ENCODE peak calls at places on chromosomes 12 and 14, in six cellular contexts. G is RPMI7951; Y is cardiac fibroblast; L is NCI-H460; C is amygdala; R is activated CD8-positive, alpha-beta memory T cell treated with anti-CD3 and anti-CD28 coated beads for 48 hours. J is an unnamed sample.

GRCh38 chr12:25200703-25201102 is 5.7 kb downstream of the ETFRF1 start:
- DNase-seq in G (peak), Y (peak), L (no peak), C (no peak), R (no peak), J (no peak)

GRCh38 chr12:101414533-101415119 is 7.1 kb upstream of the ARL1 start:
- DNase-seq in G (peak), Y (peak), L (peak), C (peak), R (no peak), J (peak)

GRCh38 chr14:68807148-68807600 is 14.3 kb upstream of the ZFP36L1 start:
- DNase-seq in G (peak), Y (peak), L (no peak), C (no peak), R (no peak), J (no peak)

GRCh38 chr12:131943389-131943788 is 6.4 kb upstream of the EP400 start:
- DNase-seq in G (no peak), Y (no peak), L (no peak), C (no peak), R (no peak), J (no peak)

GRCh38 chr12:9134981-9135628 is 19.4 kb upstream of the A2M start:
- DNase-seq in G (no peak), Y (peak), L (no peak), C (no peak), R (no peak), J (no peak)

GRCh38 chr14:104284107-104284592 is 145.8 kb downstream of the KIF26A start:
- DNase-seq in G (no peak), Y (no peak), L (no peak), C (no peak), R (no peak), J (no peak)

GRCh38 chr12:128168273-128168672 is 98.7 kb upstream of the TMEM132C start:
- DNase-seq in G (no peak), Y (no peak), L (no peak), C (no peak), R (no peak), J (no peak)

GRCh38 chr14:24958271-24958670 is 91.7 kb downstream of the STXBP6 start:
- DNase-seq in G (peak), Y (no peak), L (no peak), C (no peak), R (no peak), J (no peak)

GRCh38 chr14:52314521-52315354 is 626 bp downstream of the PTGER2 start:
- DNase-seq in G (peak), Y (no peak), L (no peak), C (no peak), R (no peak), J (no peak)

GRCh38 chr12:122022393-122023338 is 982 bp downstream of the BCL7A start:
- DNase-seq in G (no peak), Y (peak), L (no peak), C (no peak), R (no peak), J (peak)

GRCh38 chr14:97841762-97842161 is 1044.6 kb downstream of the VRK1 start:
- DNase-seq in G (no peak), Y (no peak), L (no peak), C (no peak), R (no peak), J (no peak)

GRCh38 chr12:64891629-64892028 is 67.2 kb downstream of the TBC1D30 start:
- DNase-seq in G (no peak), Y (no peak), L (no peak), C (no peak), R (no peak), J (no peak)

GRCh38 chr12:80936642-80937390 is 918 bp downstream of the LIN7A start:
- DNase-seq in G (no peak), Y (peak), L (peak), C (no peak), R (no peak), J (peak)

GRCh38 chr14:61561657-61562276 is 133.5 kb upstream of the HIF1A start:
- DNase-seq in G (peak), Y (peak), L (peak), C (no peak), R (no peak), J (no peak)